ENCODE peak calls at places on chromosomes 5 and 9, in four cellular contexts. One of them, this sample, is unnamed.

GRCh38 chr9:26800322-26800721 is 92.3 kb downstream of the CAAP1 start:
- DNase-seq in fibroblast of pulmonary artery: no peak
- DNase-seq in activated T-helper 1 cell treated with Interleukin-2 at 50 U/mL for 16 hours: no peak
- DNase-seq in head of caudate nucleus: no peak
- DNase-seq in this sample: no peak

GRCh38 chr9:4558599-4558998 is 68.3 kb downstream of the SLC1A1 start:
- DNase-seq in activated T-helper 1 cell treated with Interleukin-2 at 50 U/mL for 16 hours: no peak
- DNase-seq in fibroblast of pulmonary artery: no peak
- DNase-seq in head of caudate nucleus: no peak
- DNase-seq in this sample: no peak

GRCh38 chr5:176366575-176366894 is 1.2 kb downstream of the ARL10 start:
- DNase-seq in activated T-helper 1 cell treated with Interleukin-2 at 50 U/mL for 16 hours: no peak
- DNase-seq in fibroblast of pulmonary artery: no peak
- DNase-seq in head of caudate nucleus: no peak
- DNase-seq in this sample: no peak

GRCh38 chr5:81006955-81007636 is 46.9 kb downstream of the RASGRF2 start:
- DNase-seq in activated T-helper 1 cell treated with Interleukin-2 at 50 U/mL for 16 hours: peak; percentile 25
- DNase-seq in head of caudate nucleus: no peak
- DNase-seq in fibroblast of pulmonary artery: no peak
- DNase-seq in this sample: no peak

GRCh38 chr9:27089706-27090105 is 19.3 kb upstream of the TEK start:
- DNase-seq in activated T-helper 1 cell treated with Interleukin-2 at 50 U/mL for 16 hours: no peak
- DNase-seq in fibroblast of pulmonary artery: no peak
- DNase-seq in head of caudate nucleus: no peak
- DNase-seq in this sample: no peak

GRCh38 chr5:139925650-139926640 is 117.2 kb downstream of the NRG2 start:
- DNase-seq in head of caudate nucleus: no peak
- DNase-seq in fibroblast of pulmonary artery: no peak
- DNase-seq in activated T-helper 1 cell treated with Interleukin-2 at 50 U/mL for 16 hours: no peak
- DNase-seq in this sample: no peak

GRCh38 chr9:97394881-97395280 is 17.0 kb upstream of the TDRD7 start:
- DNase-seq in activated T-helper 1 cell treated with Interleukin-2 at 50 U/mL for 16 hours: no peak
- DNase-seq in fibroblast of pulmonary artery: no peak
- DNase-seq in head of caudate nucleus: no peak
- DNase-seq in this sample: no peak

GRCh38 chr5:128844354-128844923 is 120.8 kb upstream of the SLC27A6 start:
- DNase-seq in fibroblast of pulmonary artery: peak; percentile 60
- DNase-seq in head of caudate nucleus: no peak
- DNase-seq in activated T-helper 1 cell treated with Interleukin-2 at 50 U/mL for 16 hours: no peak
- DNase-seq in this sample: peak; percentile 48

GRCh38 chr5:11719888-11720481 is 184.3 kb downstream of the CTNND2 start:
- DNase-seq in head of caudate nucleus: peak; percentile 87
- DNase-seq in activated T-helper 1 cell treated with Interleukin-2 at 50 U/mL for 16 hours: no peak
- DNase-seq in fibroblast of pulmonary artery: no peak
- DNase-seq in this sample: peak; percentile 63

GRCh38 chr5:74192606-74193299 is 447.8 kb downstream of the ENC1 start:
- DNase-seq in head of caudate nucleus: no peak
- DNase-seq in fibroblast of pulmonary artery: peak; percentile 30
- DNase-seq in activated T-helper 1 cell treated with Interleukin-2 at 50 U/mL for 16 hours: no peak
- DNase-seq in this sample: no peak

GRCh38 chr5:7540806-7541205 is 144.9 kb downstream of the ADCY2 start:
- DNase-seq in activated T-helper 1 cell treated with Interleukin-2 at 50 U/mL for 16 hours: no peak
- DNase-seq in head of caudate nucleus: no peak
- DNase-seq in fibroblast of pulmonary artery: no peak
- DNase-seq in this sample: no peak

GRCh38 chr5:19314840-19315239 is 673.2 kb downstream of the CDH18 start:
- DNase-seq in fibroblast of pulmonary artery: no peak
- DNase-seq in activated T-helper 1 cell treated with Interleukin-2 at 50 U/mL for 16 hours: no peak
- DNase-seq in head of caudate nucleus: no peak
- DNase-seq in this sample: peak; percentile 43

GRCh38 chr9:122819326-122819725 is 9.1 kb downstream of the PDCL start:
- DNase-seq in activated T-helper 1 cell treated with Interleukin-2 at 50 U/mL for 16 hours: no peak
- DNase-seq in head of caudate nucleus: no peak
- DNase-seq in fibroblast of pulmonary artery: peak; percentile 36
- DNase-seq in this sample: peak; percentile 14

GRCh38 chr9:34623386-34624235 is 3.3 kb upstream of the DCTN3 start:
- DNase-seq in head of caudate nucleus: no peak
- DNase-seq in fibroblast of pulmonary artery: no peak
- DNase-seq in activated T-helper 1 cell treated with Interleukin-2 at 50 U/mL for 16 hours: no peak
- DNase-seq in this sample: no peak

GRCh38 chr9:78213696-78214095 is 22.2 kb upstream of the CEP78 start:
- DNase-seq in head of caudate nucleus: no peak
- DNase-seq in fibroblast of pulmonary artery: peak; percentile 55
- DNase-seq in activated T-helper 1 cell treated with Interleukin-2 at 50 U/mL for 16 hours: no peak
- DNase-seq in this sample: peak; percentile 56

GRCh38 chr5:125189451-125190051 is 443.1 kb upstream of the ZNF608 start:
- DNase-seq in activated T-helper 1 cell treated with Interleukin-2 at 50 U/mL for 16 hours: no peak
- DNase-seq in head of caudate nucleus: no peak
- DNase-seq in fibroblast of pulmonary artery: peak; percentile 37
- DNase-seq in this sample: peak; percentile 32

GRCh38 chr5:116573617-116574431 is 799 bp downstream of the SEMA6A start:
- DNase-seq in fibroblast of pulmonary artery: peak; percentile 22
- DNase-seq in activated T-helper 1 cell treated with Interleukin-2 at 50 U/mL for 16 hours: no peak
- DNase-seq in head of caudate nucleus: peak; percentile 48
- DNase-seq in this sample: peak; percentile 59

GRCh38 chr5:180563994-180564393 is 27.3 kb downstream of the SCGB3A1 start:
- DNase-seq in fibroblast of pulmonary artery: no peak
- DNase-seq in head of caudate nucleus: no peak
- DNase-seq in activated T-helper 1 cell treated with Interleukin-2 at 50 U/mL for 16 hours: no peak
- DNase-seq in this sample: no peak

GRCh38 chr9:120344230-120344629 is 235.7 kb downstream of the CDK5RAP2 start:
- DNase-seq in fibroblast of pulmonary artery: peak; percentile 75
- DNase-seq in activated T-helper 1 cell treated with Interleukin-2 at 50 U/mL for 16 hours: no peak
- DNase-seq in head of caudate nucleus: peak; percentile 55
- DNase-seq in this sample: peak; percentile 39

GRCh38 chr9:137176302-137177182 is 4.7 kb upstream of the TMEM210 start:
- DNase-seq in fibroblast of pulmonary artery: peak; percentile 50
- DNase-seq in activated T-helper 1 cell treated with Interleukin-2 at 50 U/mL for 16 hours: no peak
- DNase-seq in head of caudate nucleus: no peak
- DNase-seq in this sample: peak; percentile 49

GRCh38 chr9:111481885-111482636 is 2.1 kb downstream of the ECPAS start:
- DNase-seq in fibroblast of pulmonary artery: peak; percentile 36
- DNase-seq in head of caudate nucleus: no peak
- DNase-seq in activated T-helper 1 cell treated with Interleukin-2 at 50 U/mL for 16 hours: no peak
- DNase-seq in this sample: no peak

GRCh38 chr5:57581222-57581621 is 98.6 kb upstream of the ACTBL2 start:
- DNase-seq in fibroblast of pulmonary artery: no peak
- DNase-seq in activated T-helper 1 cell treated with Interleukin-2 at 50 U/mL for 16 hours: no peak
- DNase-seq in head of caudate nucleus: no peak
- DNase-seq in this sample: no peak

GRCh38 chr5:172404746-172405145 is 49.6 kb downstream of the SH3PXD2B start:
- DNase-seq in activated T-helper 1 cell treated with Interleukin-2 at 50 U/mL for 16 hours: no peak
- DNase-seq in fibroblast of pulmonary artery: no peak
- DNase-seq in head of caudate nucleus: no peak
- DNase-seq in this sample: no peak

GRCh38 chr5:36739751-36740221 is 133.4 kb downstream of the SLC1A3 start:
- DNase-seq in head of caudate nucleus: peak; percentile 72
- DNase-seq in fibroblast of pulmonary artery: peak; percentile 91
- DNase-seq in activated T-helper 1 cell treated with Interleukin-2 at 50 U/mL for 16 hours: peak; percentile 23
- DNase-seq in this sample: peak; percentile 64

GRCh38 chr5:179732918-179733763 is 519 bp downstream of the MAML1 start:
- DNase-seq in fibroblast of pulmonary artery: peak; percentile 30
- DNase-seq in head of caudate nucleus: peak; percentile 52
- DNase-seq in activated T-helper 1 cell treated with Interleukin-2 at 50 U/mL for 16 hours: peak; percentile 26
- DNase-seq in this sample: peak; percentile 72

GRCh38 chr9:36191290-36191645 is 547 bp downstream of the CLTA start:
- DNase-seq in head of caudate nucleus: peak; percentile 53
- DNase-seq in activated T-helper 1 cell treated with Interleukin-2 at 50 U/mL for 16 hours: peak; percentile 19
- DNase-seq in fibroblast of pulmonary artery: no peak
- DNase-seq in this sample: peak; percentile 51

GRCh38 chr9:81787747-81788632 is 98.6 kb upstream of the TLE1 start:
- DNase-seq in fibroblast of pulmonary artery: peak; percentile 97
- DNase-seq in activated T-helper 1 cell treated with Interleukin-2 at 50 U/mL for 16 hours: no peak
- DNase-seq in head of caudate nucleus: no peak
- DNase-seq in this sample: peak; percentile 94